ENCODE peak calls at places on chromosomes 2 and 18, in five cellular contexts. One of them, this sample, is unnamed.

GRCh38 chr2:99032786-99033185 is 96.8 kb upstream of the CRACDL start:
- DNase-seq in KBM-7: no peak
- DNase-seq in GM04503: no peak
- DNase-seq in GM23338: no peak
- DNase-seq in effector memory CD8-positive, alpha-beta T cell: no peak
- DNase-seq in this sample: no peak

GRCh38 chr2:196167666-196168065 is 3.7 kb downstream of the STK17B start:
- DNase-seq in effector memory CD8-positive, alpha-beta T cell: no peak
- DNase-seq in GM04503: no peak
- DNase-seq in GM23338: peak
- DNase-seq in KBM-7: no peak
- DNase-seq in this sample: no peak

GRCh38 chr2:177106212-177106611 is 106.4 kb upstream of the HNRNPA3 start:
- DNase-seq in GM23338: peak
- DNase-seq in effector memory CD8-positive, alpha-beta T cell: no peak
- DNase-seq in GM04503: no peak
- DNase-seq in KBM-7: no peak
- DNase-seq in this sample: no peak

GRCh38 chr2:142315353-142315752 is 184.5 kb upstream of the LRP1B start:
- DNase-seq in GM23338: no peak
- DNase-seq in GM04503: no peak
- DNase-seq in KBM-7: no peak
- DNase-seq in effector memory CD8-positive, alpha-beta T cell: no peak
- DNase-seq in this sample: no peak

GRCh38 chr18:49185636-49186035 is 234.9 kb upstream of the SMAD7 start:
- DNase-seq in effector memory CD8-positive, alpha-beta T cell: no peak
- DNase-seq in GM23338: no peak
- DNase-seq in GM04503: no peak
- DNase-seq in KBM-7: no peak
- DNase-seq in this sample: no peak

GRCh38 chr18:53947092-53947640 is 277.3 kb downstream of the MBD2 start:
- DNase-seq in KBM-7: no peak
- DNase-seq in GM23338: no peak
- DNase-seq in effector memory CD8-positive, alpha-beta T cell: no peak
- DNase-seq in GM04503: no peak
- DNase-seq in this sample: no peak

GRCh38 chr2:201126308-201127127 is 10.6 kb downstream of the CFLAR start:
- DNase-seq in GM04503: no peak
- DNase-seq in effector memory CD8-positive, alpha-beta T cell: no peak
- DNase-seq in GM23338: no peak
- DNase-seq in KBM-7: no peak
- DNase-seq in this sample: no peak

GRCh38 chr2:191166756-191167445 is 16.1 kb upstream of the STAT4 start:
- DNase-seq in GM04503: no peak
- DNase-seq in GM23338: no peak
- DNase-seq in KBM-7: no peak
- DNase-seq in effector memory CD8-positive, alpha-beta T cell: no peak
- DNase-seq in this sample: no peak

GRCh38 chr2:46849080-46849715 is 66.4 kb downstream of the MCFD2 start:
- DNase-seq in GM04503: no peak
- DNase-seq in KBM-7: no peak
- DNase-seq in GM23338: no peak
- DNase-seq in effector memory CD8-positive, alpha-beta T cell: no peak
- DNase-seq in this sample: no peak

GRCh38 chr2:45554073-45554742 is 56.9 kb downstream of the SRBD1 start:
- DNase-seq in GM23338: peak
- DNase-seq in GM04503: peak
- DNase-seq in KBM-7: no peak
- DNase-seq in effector memory CD8-positive, alpha-beta T cell: no peak
- DNase-seq in this sample: no peak

GRCh38 chr18:23378470-23378764 is 74.7 kb upstream of the RIOK3 start:
- DNase-seq in GM04503: no peak
- DNase-seq in effector memory CD8-positive, alpha-beta T cell: no peak
- DNase-seq in KBM-7: no peak
- DNase-seq in GM23338: no peak
- DNase-seq in this sample: no peak

GRCh38 chr2:188201639-188202038 is 90.0 kb upstream of the GULP1 start:
- DNase-seq in GM04503: no peak
- DNase-seq in effector memory CD8-positive, alpha-beta T cell: no peak
- DNase-seq in GM23338: no peak
- DNase-seq in KBM-7: no peak
- DNase-seq in this sample: no peak

GRCh38 chr2:196274387-196274809 is 103.0 kb upstream of the STK17B start:
- DNase-seq in effector memory CD8-positive, alpha-beta T cell: no peak
- DNase-seq in GM23338: no peak
- DNase-seq in KBM-7: peak
- DNase-seq in GM04503: no peak
- DNase-seq in this sample: no peak

GRCh38 chr2:111900859-111901258 is 2.5 kb downstream of the MERTK start:
- DNase-seq in GM23338: peak
- DNase-seq in KBM-7: peak
- DNase-seq in effector memory CD8-positive, alpha-beta T cell: no peak
- DNase-seq in GM04503: no peak
- DNase-seq in this sample: no peak

GRCh38 chr2:66571873-66572272 is 136.9 kb downstream of the MEIS1 start:
- DNase-seq in GM23338: no peak
- DNase-seq in effector memory CD8-positive, alpha-beta T cell: no peak
- DNase-seq in KBM-7: peak
- DNase-seq in GM04503: no peak
- DNase-seq in this sample: no peak

GRCh38 chr18:22847392-22847791 is 85.7 kb upstream of the RBBP8 start:
- DNase-seq in GM23338: peak
- DNase-seq in KBM-7: no peak
- DNase-seq in GM04503: no peak
- DNase-seq in effector memory CD8-positive, alpha-beta T cell: no peak
- DNase-seq in this sample: no peak

GRCh38 chr18:5630057-5630765 is 86.4 kb upstream of the EPB41L3 start:
- DNase-seq in effector memory CD8-positive, alpha-beta T cell: no peak
- DNase-seq in KBM-7: peak
- DNase-seq in GM23338: peak
- DNase-seq in GM04503: no peak
- DNase-seq in this sample: peak

GRCh38 chr2:216478151-216478550 is 20.5 kb upstream of the RPL37A start:
- DNase-seq in effector memory CD8-positive, alpha-beta T cell: no peak
- DNase-seq in GM23338: no peak
- DNase-seq in GM04503: no peak
- DNase-seq in KBM-7: no peak
- DNase-seq in this sample: no peak

GRCh38 chr2:182767578-182767977 is 51.5 kb downstream of the DNAJC10 start:
- DNase-seq in GM04503: no peak
- DNase-seq in effector memory CD8-positive, alpha-beta T cell: no peak
- DNase-seq in KBM-7: peak
- DNase-seq in GM23338: peak
- DNase-seq in this sample: no peak

GRCh38 chr2:55618025-55618648 is 715 bp upstream of the PPP4R3B start:
- DNase-seq in KBM-7: peak
- DNase-seq in GM04503: no peak
- DNase-seq in GM23338: no peak
- DNase-seq in effector memory CD8-positive, alpha-beta T cell: no peak
- DNase-seq in this sample: no peak

GRCh38 chr2:125652260-125652659 is 1003.7 kb upstream of the GYPC start:
- DNase-seq in GM23338: no peak
- DNase-seq in KBM-7: no peak
- DNase-seq in GM04503: no peak
- DNase-seq in effector memory CD8-positive, alpha-beta T cell: no peak
- DNase-seq in this sample: no peak

GRCh38 chr2:52269696-52270485 is 1238.0 kb upstream of the NRXN1 start:
- DNase-seq in KBM-7: no peak
- DNase-seq in GM04503: no peak
- DNase-seq in GM23338: no peak
- DNase-seq in effector memory CD8-positive, alpha-beta T cell: no peak
- DNase-seq in this sample: no peak

GRCh38 chr18:68796936-68797690 is 767 bp upstream of the CCDC102B start:
- DNase-seq in effector memory CD8-positive, alpha-beta T cell: no peak
- DNase-seq in GM04503: peak
- DNase-seq in GM23338: peak
- DNase-seq in KBM-7: no peak
- DNase-seq in this sample: no peak